ENCODE peak calls at places on chromosome 9, in seven cellular contexts. One of them, this sample, is unnamed.

GRCh38 chr9:96651626-96652025 is 3.5 kb downstream of the PRXL2C start:
- DNase-seq in nephron progenitor cell: no peak
- DNase-seq in lower leg skin: no peak
- DNase-seq in sigmoid colon: no peak
- DNase-seq in brain microvascular endothelial cell: no peak
- DNase-seq in BE2C: no peak
- DNase-seq in choroid plexus epithelial cell: peak
- DNase-seq in this sample: no peak

GRCh38 chr9:134178781-134179551 is 14.6 kb upstream of the RNU6ATAC start:
- DNase-seq in BE2C: peak
- DNase-seq in nephron progenitor cell: peak
- DNase-seq in sigmoid colon: peak
- DNase-seq in lower leg skin: no peak
- DNase-seq in choroid plexus epithelial cell: peak
- DNase-seq in brain microvascular endothelial cell: no peak
- DNase-seq in this sample: peak

GRCh38 chr9:22447607-22448305 is 1.1 kb downstream of the DMRTA1 start:
- DNase-seq in lower leg skin: no peak
- DNase-seq in choroid plexus epithelial cell: peak
- DNase-seq in BE2C: no peak
- DNase-seq in brain microvascular endothelial cell: no peak
- DNase-seq in sigmoid colon: no peak
- DNase-seq in nephron progenitor cell: no peak
- DNase-seq in this sample: no peak

GRCh38 chr9:131116281-131117101 is 8.9 kb upstream of the NUP214 start:
- DNase-seq in nephron progenitor cell: no peak
- DNase-seq in brain microvascular endothelial cell: no peak
- DNase-seq in lower leg skin: no peak
- DNase-seq in choroid plexus epithelial cell: no peak
- DNase-seq in BE2C: no peak
- DNase-seq in sigmoid colon: peak
- DNase-seq in this sample: no peak

GRCh38 chr9:72292874-72293607 is 72.0 kb downstream of the ZFAND5 start:
- DNase-seq in sigmoid colon: no peak
- DNase-seq in BE2C: no peak
- DNase-seq in lower leg skin: peak
- DNase-seq in choroid plexus epithelial cell: peak
- DNase-seq in nephron progenitor cell: no peak
- DNase-seq in brain microvascular endothelial cell: peak
- DNase-seq in this sample: no peak

GRCh38 chr9:35406183-35406959 is 83.5 kb upstream of the RUSC2 start:
- DNase-seq in lower leg skin: peak
- DNase-seq in BE2C: peak
- DNase-seq in nephron progenitor cell: peak
- DNase-seq in choroid plexus epithelial cell: peak
- DNase-seq in sigmoid colon: no peak
- DNase-seq in brain microvascular endothelial cell: no peak
- DNase-seq in this sample: no peak

GRCh38 chr9:30015073-30015472 is 2369.4 kb upstream of the ACO1 start:
- DNase-seq in nephron progenitor cell: no peak
- DNase-seq in BE2C: no peak
- DNase-seq in brain microvascular endothelial cell: no peak
- DNase-seq in sigmoid colon: no peak
- DNase-seq in lower leg skin: no peak
- DNase-seq in choroid plexus epithelial cell: peak
- DNase-seq in this sample: no peak

GRCh38 chr9:132381966-132382541 is 24.6 kb downstream of the TTF1 start:
- DNase-seq in choroid plexus epithelial cell: no peak
- DNase-seq in nephron progenitor cell: no peak
- DNase-seq in sigmoid colon: no peak
- DNase-seq in lower leg skin: no peak
- DNase-seq in BE2C: no peak
- DNase-seq in brain microvascular endothelial cell: no peak
- DNase-seq in this sample: no peak

GRCh38 chr9:100670719-100671118 is 92.8 kb downstream of the CAVIN4 start:
- DNase-seq in nephron progenitor cell: no peak
- DNase-seq in brain microvascular endothelial cell: no peak
- DNase-seq in BE2C: no peak
- DNase-seq in lower leg skin: no peak
- DNase-seq in choroid plexus epithelial cell: no peak
- DNase-seq in sigmoid colon: no peak
- DNase-seq in this sample: no peak

GRCh38 chr9:77846957-77847574 is 184.5 kb downstream of the GNAQ start:
- DNase-seq in lower leg skin: no peak
- DNase-seq in BE2C: no peak
- DNase-seq in nephron progenitor cell: no peak
- DNase-seq in choroid plexus epithelial cell: peak
- DNase-seq in brain microvascular endothelial cell: peak
- DNase-seq in sigmoid colon: no peak
- DNase-seq in this sample: no peak

GRCh38 chr9:72254881-72255545 is 105.8 kb downstream of the GDA start:
- DNase-seq in BE2C: no peak
- DNase-seq in sigmoid colon: no peak
- DNase-seq in lower leg skin: no peak
- DNase-seq in nephron progenitor cell: no peak
- DNase-seq in choroid plexus epithelial cell: peak
- DNase-seq in brain microvascular endothelial cell: no peak
- DNase-seq in this sample: no peak

GRCh38 chr9:18405240-18405639 is 68.7 kb upstream of the ADAMTSL1 start:
- DNase-seq in choroid plexus epithelial cell: no peak
- DNase-seq in BE2C: no peak
- DNase-seq in lower leg skin: no peak
- DNase-seq in sigmoid colon: no peak
- DNase-seq in nephron progenitor cell: no peak
- DNase-seq in brain microvascular endothelial cell: no peak
- DNase-seq in this sample: no peak

GRCh38 chr9:15160673-15161072 is 146.3 kb downstream of the TTC39B start:
- DNase-seq in choroid plexus epithelial cell: peak
- DNase-seq in sigmoid colon: no peak
- DNase-seq in lower leg skin: no peak
- DNase-seq in BE2C: no peak
- DNase-seq in nephron progenitor cell: no peak
- DNase-seq in brain microvascular endothelial cell: no peak
- DNase-seq in this sample: no peak

GRCh38 chr9:109297899-109298298 is 23.0 kb downstream of the EPB41L4B start:
- DNase-seq in nephron progenitor cell: no peak
- DNase-seq in sigmoid colon: no peak
- DNase-seq in lower leg skin: no peak
- DNase-seq in BE2C: no peak
- DNase-seq in choroid plexus epithelial cell: peak
- DNase-seq in brain microvascular endothelial cell: peak
- DNase-seq in this sample: no peak

GRCh38 chr9:12972608-12973589 is 198.1 kb downstream of the LURAP1L start:
- DNase-seq in choroid plexus epithelial cell: no peak
- DNase-seq in sigmoid colon: peak
- DNase-seq in brain microvascular endothelial cell: no peak
- DNase-seq in lower leg skin: no peak
- DNase-seq in nephron progenitor cell: no peak
- DNase-seq in BE2C: no peak
- DNase-seq in this sample: no peak

GRCh38 chr9:20242767-20243166 is 379.5 kb downstream of the MLLT3 start:
- DNase-seq in choroid plexus epithelial cell: no peak
- DNase-seq in sigmoid colon: no peak
- DNase-seq in BE2C: no peak
- DNase-seq in brain microvascular endothelial cell: no peak
- DNase-seq in lower leg skin: no peak
- DNase-seq in nephron progenitor cell: no peak
- DNase-seq in this sample: no peak

GRCh38 chr9:110088099-110088498 is 119.9 kb downstream of the C9orf152 start:
- DNase-seq in choroid plexus epithelial cell: no peak
- DNase-seq in sigmoid colon: no peak
- DNase-seq in nephron progenitor cell: no peak
- DNase-seq in BE2C: peak
- DNase-seq in lower leg skin: no peak
- DNase-seq in brain microvascular endothelial cell: no peak
- DNase-seq in this sample: peak

GRCh38 chr9:124762633-124763032 is 8.5 kb downstream of the NR6A1 start:
- DNase-seq in lower leg skin: no peak
- DNase-seq in brain microvascular endothelial cell: no peak
- DNase-seq in sigmoid colon: no peak
- DNase-seq in choroid plexus epithelial cell: no peak
- DNase-seq in BE2C: no peak
- DNase-seq in nephron progenitor cell: no peak
- DNase-seq in this sample: no peak

GRCh38 chr9:124766815-124767554 is 4.1 kb downstream of the NR6A1 start:
- DNase-seq in nephron progenitor cell: no peak
- DNase-seq in BE2C: no peak
- DNase-seq in choroid plexus epithelial cell: no peak
- DNase-seq in sigmoid colon: no peak
- DNase-seq in brain microvascular endothelial cell: no peak
- DNase-seq in lower leg skin: no peak
- DNase-seq in this sample: no peak

GRCh38 chr9:124765439-124765835 is 5.7 kb downstream of the NR6A1 start:
- DNase-seq in choroid plexus epithelial cell: no peak
- DNase-seq in nephron progenitor cell: no peak
- DNase-seq in BE2C: no peak
- DNase-seq in brain microvascular endothelial cell: no peak
- DNase-seq in sigmoid colon: no peak
- DNase-seq in lower leg skin: no peak
- DNase-seq in this sample: no peak

GRCh38 chr9:124766326-124766725 is 4.8 kb downstream of the NR6A1 start:
- DNase-seq in choroid plexus epithelial cell: no peak
- DNase-seq in nephron progenitor cell: no peak
- DNase-seq in sigmoid colon: no peak
- DNase-seq in brain microvascular endothelial cell: no peak
- DNase-seq in BE2C: no peak
- DNase-seq in lower leg skin: no peak
- DNase-seq in this sample: no peak

GRCh38 chr9:124764774-124765438 is 6.2 kb downstream of the NR6A1 start:
- DNase-seq in nephron progenitor cell: no peak
- DNase-seq in choroid plexus epithelial cell: peak
- DNase-seq in lower leg skin: no peak
- DNase-seq in sigmoid colon: no peak
- DNase-seq in brain microvascular endothelial cell: no peak
- DNase-seq in BE2C: no peak
- DNase-seq in this sample: no peak
- TF ChIP-seq CTCF in nephron progenitor cell: peak
- TF ChIP-seq CTCF in choroid plexus epithelial cell: peak
- TF ChIP-seq CTCF in lower leg skin: no peak
- TF ChIP-seq CTCF in sigmoid colon: no peak
- TF ChIP-seq CTCF in brain microvascular endothelial cell: peak
- TF ChIP-seq CTCF in BE2C: peak
- TF ChIP-seq CTCF in this sample: peak

GRCh38 chr9:135801070-135801469 is 99.1 kb downstream of the KCNT1 start:
- DNase-seq in lower leg skin: no peak
- DNase-seq in nephron progenitor cell: no peak
- DNase-seq in BE2C: no peak
- DNase-seq in sigmoid colon: no peak
- DNase-seq in brain microvascular endothelial cell: no peak
- DNase-seq in choroid plexus epithelial cell: no peak
- DNase-seq in this sample: no peak

GRCh38 chr9:135802876-135803419 is 101.0 kb downstream of the KCNT1 start:
- DNase-seq in BE2C: no peak
- DNase-seq in choroid plexus epithelial cell: no peak
- DNase-seq in sigmoid colon: no peak
- DNase-seq in lower leg skin: no peak
- DNase-seq in brain microvascular endothelial cell: no peak
- DNase-seq in nephron progenitor cell: no peak
- DNase-seq in this sample: no peak

GRCh38 chr9:135803441-135803840 is 101.5 kb downstream of the KCNT1 start:
- DNase-seq in brain microvascular endothelial cell: no peak
- DNase-seq in BE2C: no peak
- DNase-seq in nephron progenitor cell: no peak
- DNase-seq in sigmoid colon: no peak
- DNase-seq in lower leg skin: no peak
- DNase-seq in choroid plexus epithelial cell: no peak
- DNase-seq in this sample: no peak

GRCh38 chr9:135805422-135806022 is 101.8 kb downstream of the CAMSAP1 start:
- DNase-seq in brain microvascular endothelial cell: no peak
- DNase-seq in nephron progenitor cell: no peak
- DNase-seq in BE2C: no peak
- DNase-seq in sigmoid colon: no peak
- DNase-seq in choroid plexus epithelial cell: no peak
- DNase-seq in lower leg skin: no peak
- DNase-seq in this sample: no peak

GRCh38 chr9:135804588-135805421 is 102.5 kb downstream of the CAMSAP1 start:
- DNase-seq in brain microvascular endothelial cell: no peak
- DNase-seq in choroid plexus epithelial cell: peak
- DNase-seq in lower leg skin: no peak
- DNase-seq in BE2C: no peak
- DNase-seq in nephron progenitor cell: no peak
- DNase-seq in sigmoid colon: no peak
- DNase-seq in this sample: no peak
- TF ChIP-seq CTCF in brain microvascular endothelial cell: peak
- TF ChIP-seq CTCF in choroid plexus epithelial cell: peak
- TF ChIP-seq CTCF in lower leg skin: no peak
- TF ChIP-seq CTCF in BE2C: peak
- TF ChIP-seq CTCF in nephron progenitor cell: no peak
- TF ChIP-seq CTCF in sigmoid colon: no peak
- TF ChIP-seq CTCF in this sample: no peak

GRCh38 chr9:121815084-121815483 is 163.7 kb downstream of the DAB2IP start:
- DNase-seq in brain microvascular endothelial cell: no peak
- DNase-seq in choroid plexus epithelial cell: no peak
- DNase-seq in BE2C: no peak
- DNase-seq in nephron progenitor cell: no peak
- DNase-seq in sigmoid colon: no peak
- DNase-seq in lower leg skin: no peak
- DNase-seq in this sample: no peak

GRCh38 chr9:121816449-121816817 is 165.0 kb downstream of the DAB2IP start:
- DNase-seq in sigmoid colon: no peak
- DNase-seq in BE2C: no peak
- DNase-seq in choroid plexus epithelial cell: no peak
- DNase-seq in brain microvascular endothelial cell: no peak
- DNase-seq in lower leg skin: no peak
- DNase-seq in nephron progenitor cell: no peak
- DNase-seq in this sample: no peak

GRCh38 chr9:121815556-121816448 is 164.4 kb downstream of the DAB2IP start:
- DNase-seq in choroid plexus epithelial cell: no peak
- DNase-seq in lower leg skin: no peak
- DNase-seq in BE2C: no peak
- DNase-seq in brain microvascular endothelial cell: no peak
- DNase-seq in sigmoid colon: no peak
- DNase-seq in nephron progenitor cell: no peak
- DNase-seq in this sample: no peak

GRCh38 chr9:121813811-121814210 is 162.4 kb downstream of the DAB2IP start:
- DNase-seq in sigmoid colon: no peak
- DNase-seq in choroid plexus epithelial cell: no peak
- DNase-seq in lower leg skin: no peak
- DNase-seq in brain microvascular endothelial cell: no peak
- DNase-seq in BE2C: no peak
- DNase-seq in nephron progenitor cell: no peak
- DNase-seq in this sample: no peak

DNA sequence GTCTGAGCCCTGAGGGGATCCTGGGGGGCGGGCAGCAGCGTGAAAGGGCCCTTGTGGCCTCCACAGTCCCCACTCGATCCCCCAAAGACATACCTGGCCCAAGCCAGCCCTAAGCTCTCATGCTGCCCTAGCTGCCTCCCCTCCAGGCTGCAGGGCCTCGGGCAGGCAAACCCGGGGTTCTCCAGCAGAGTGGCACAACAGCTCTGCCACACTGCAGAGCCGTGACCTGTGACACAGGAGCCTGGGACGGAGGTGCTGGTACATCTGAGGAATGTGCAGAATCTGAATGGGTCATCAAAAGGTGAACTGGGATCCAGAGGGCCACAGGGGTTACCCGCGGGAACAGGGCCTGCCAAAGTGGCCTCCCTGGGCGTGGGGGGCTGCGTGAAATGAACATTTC is 163.2 kb downstream of the DAB2IP start:
- DNase-seq in sigmoid colon: no peak
- DNase-seq in BE2C: no peak
- DNase-seq in choroid plexus epithelial cell: no peak
- DNase-seq in lower leg skin: no peak
- DNase-seq in brain microvascular endothelial cell: no peak
- DNase-seq in nephron progenitor cell: peak
- DNase-seq in this sample: no peak
- TF ChIP-seq CTCF in sigmoid colon: no peak
- TF ChIP-seq CTCF in BE2C: no peak
- TF ChIP-seq CTCF in choroid plexus epithelial cell: no peak
- TF ChIP-seq CTCF in lower leg skin: no peak
- TF ChIP-seq CTCF in brain microvascular endothelial cell: no peak
- TF ChIP-seq CTCF in nephron progenitor cell: no peak
- TF ChIP-seq CTCF in this sample: no peak

GRCh38 chr9:124861342-124862229 is at the start of the genes ARPC5L and RPL35:
- DNase-seq in sigmoid colon: peak
- DNase-seq in BE2C: peak
- DNase-seq in brain microvascular endothelial cell: peak
- DNase-seq in lower leg skin: peak
- DNase-seq in nephron progenitor cell: peak
- DNase-seq in choroid plexus epithelial cell: peak
- DNase-seq in this sample: peak
- TF ChIP-seq CTCF in sigmoid colon: peak
- TF ChIP-seq CTCF in BE2C: no peak
- TF ChIP-seq CTCF in brain microvascular endothelial cell: no peak
- TF ChIP-seq CTCF in lower leg skin: no peak
- TF ChIP-seq CTCF in nephron progenitor cell: no peak
- TF ChIP-seq CTCF in choroid plexus epithelial cell: peak
- TF ChIP-seq CTCF in this sample: peak

This sample was measured in osteocyte.